ENCODE peak calls at places on chromosomes 3 and 15, in ten cellular contexts. One of them, this sample, is unnamed.

GRCh38 chr15:55407631-55407948 is 569 bp downstream of the CCPG1 start:
- DNase-seq in left ventricle myocardium superior: no peak
- DNase-seq in A172: peak; percentile 22
- DNase-seq in activated CD4-positive, alpha-beta T cell treated with anti-CD3 and anti-CD28 coated beads for 4 hours: no peak
- DNase-seq in fibroblast of mammary gland: peak; percentile 46
- DNase-seq in hepatocyte: no peak
- DNase-seq in CD4-positive, alpha-beta T cell: no peak
- DNase-seq in GM23248: peak; percentile 68
- DNase-seq in HL-60: no peak
- DNase-seq in stimulated activated CD8-positive, alpha-beta memory T cell treated with anti-CD3 and anti-CD28 coated beads, Interleukin-15, amount 100 ng/mL, for 24 hours: no peak
- DNase-seq in this sample: no peak

GRCh38 chr3:161957467-161957866 is 460.9 kb downstream of the OTOL1 start:
- DNase-seq in fibroblast of mammary gland: peak; percentile 17
- DNase-seq in CD4-positive, alpha-beta T cell: no peak
- DNase-seq in activated CD4-positive, alpha-beta T cell treated with anti-CD3 and anti-CD28 coated beads for 4 hours: no peak
- DNase-seq in hepatocyte: no peak
- DNase-seq in GM23248: peak; percentile 44
- DNase-seq in left ventricle myocardium superior: no peak
- DNase-seq in A172: no peak
- DNase-seq in HL-60: no peak
- DNase-seq in stimulated activated CD8-positive, alpha-beta memory T cell treated with anti-CD3 and anti-CD28 coated beads, Interleukin-15, amount 100 ng/mL, for 24 hours: no peak
- DNase-seq in this sample: no peak

GRCh38 chr3:118526758-118527526 is 507.7 kb downstream of the IGSF11 start:
- DNase-seq in HL-60: no peak
- DNase-seq in stimulated activated CD8-positive, alpha-beta memory T cell treated with anti-CD3 and anti-CD28 coated beads, Interleukin-15, amount 100 ng/mL, for 24 hours: no peak
- DNase-seq in activated CD4-positive, alpha-beta T cell treated with anti-CD3 and anti-CD28 coated beads for 4 hours: no peak
- DNase-seq in left ventricle myocardium superior: no peak
- DNase-seq in GM23248: no peak
- DNase-seq in hepatocyte: no peak
- DNase-seq in fibroblast of mammary gland: no peak
- DNase-seq in A172: no peak
- DNase-seq in CD4-positive, alpha-beta T cell: no peak
- DNase-seq in this sample: no peak

GRCh38 chr15:78239811-78240210 is 5.4 kb upstream of the ACSBG1 start:
- DNase-seq in HL-60: no peak
- DNase-seq in A172: no peak
- DNase-seq in left ventricle myocardium superior: no peak
- DNase-seq in activated CD4-positive, alpha-beta T cell treated with anti-CD3 and anti-CD28 coated beads for 4 hours: no peak
- DNase-seq in hepatocyte: no peak
- DNase-seq in stimulated activated CD8-positive, alpha-beta memory T cell treated with anti-CD3 and anti-CD28 coated beads, Interleukin-15, amount 100 ng/mL, for 24 hours: no peak
- DNase-seq in GM23248: no peak
- DNase-seq in CD4-positive, alpha-beta T cell: no peak
- DNase-seq in fibroblast of mammary gland: no peak
- DNase-seq in this sample: no peak

GRCh38 chr15:101107625-101108457 is 144.0 kb downstream of the CHSY1 start:
- DNase-seq in stimulated activated CD8-positive, alpha-beta memory T cell treated with anti-CD3 and anti-CD28 coated beads, Interleukin-15, amount 100 ng/mL, for 24 hours: no peak
- DNase-seq in fibroblast of mammary gland: no peak
- DNase-seq in left ventricle myocardium superior: no peak
- DNase-seq in hepatocyte: no peak
- DNase-seq in GM23248: no peak
- DNase-seq in activated CD4-positive, alpha-beta T cell treated with anti-CD3 and anti-CD28 coated beads for 4 hours: no peak
- DNase-seq in HL-60: no peak
- DNase-seq in A172: no peak
- DNase-seq in CD4-positive, alpha-beta T cell: no peak
- DNase-seq in this sample: no peak

GRCh38 chr15:26191216-26191615 is 328.1 kb upstream of the ATP10A start:
- DNase-seq in GM23248: no peak
- DNase-seq in fibroblast of mammary gland: no peak
- DNase-seq in CD4-positive, alpha-beta T cell: no peak
- DNase-seq in stimulated activated CD8-positive, alpha-beta memory T cell treated with anti-CD3 and anti-CD28 coated beads, Interleukin-15, amount 100 ng/mL, for 24 hours: no peak
- DNase-seq in hepatocyte: no peak
- DNase-seq in HL-60: no peak
- DNase-seq in left ventricle myocardium superior: no peak
- DNase-seq in activated CD4-positive, alpha-beta T cell treated with anti-CD3 and anti-CD28 coated beads for 4 hours: no peak
- DNase-seq in A172: no peak
- DNase-seq in this sample: no peak

GRCh38 chr3:108130247-108130646 is 39.4 kb upstream of the CD47 start:
- DNase-seq in hepatocyte: no peak
- DNase-seq in left ventricle myocardium superior: no peak
- DNase-seq in A172: no peak
- DNase-seq in stimulated activated CD8-positive, alpha-beta memory T cell treated with anti-CD3 and anti-CD28 coated beads, Interleukin-15, amount 100 ng/mL, for 24 hours: no peak
- DNase-seq in activated CD4-positive, alpha-beta T cell treated with anti-CD3 and anti-CD28 coated beads for 4 hours: no peak
- DNase-seq in HL-60: no peak
- DNase-seq in CD4-positive, alpha-beta T cell: no peak
- DNase-seq in fibroblast of mammary gland: no peak
- DNase-seq in GM23248: no peak
- DNase-seq in this sample: no peak

GRCh38 chr3:148280623-148281242 is 417.0 kb upstream of the AGTR1 start:
- DNase-seq in HL-60: no peak
- DNase-seq in A172: no peak
- DNase-seq in left ventricle myocardium superior: no peak
- DNase-seq in fibroblast of mammary gland: no peak
- DNase-seq in activated CD4-positive, alpha-beta T cell treated with anti-CD3 and anti-CD28 coated beads for 4 hours: no peak
- DNase-seq in GM23248: no peak
- DNase-seq in hepatocyte: no peak
- DNase-seq in stimulated activated CD8-positive, alpha-beta memory T cell treated with anti-CD3 and anti-CD28 coated beads, Interleukin-15, amount 100 ng/mL, for 24 hours: no peak
- DNase-seq in CD4-positive, alpha-beta T cell: no peak
- DNase-seq in this sample: no peak

GRCh38 chr15:34809186-34809585 is 13.8 kb upstream of the ACTC1 start:
- DNase-seq in hepatocyte: no peak
- DNase-seq in CD4-positive, alpha-beta T cell: no peak
- DNase-seq in left ventricle myocardium superior: no peak
- DNase-seq in GM23248: no peak
- DNase-seq in fibroblast of mammary gland: no peak
- DNase-seq in HL-60: no peak
- DNase-seq in activated CD4-positive, alpha-beta T cell treated with anti-CD3 and anti-CD28 coated beads for 4 hours: no peak
- DNase-seq in A172: no peak
- DNase-seq in stimulated activated CD8-positive, alpha-beta memory T cell treated with anti-CD3 and anti-CD28 coated beads, Interleukin-15, amount 100 ng/mL, for 24 hours: no peak
- DNase-seq in this sample: no peak

GRCh38 chr3:108103971-108104797 is 13.4 kb upstream of the CD47 start:
- DNase-seq in stimulated activated CD8-positive, alpha-beta memory T cell treated with anti-CD3 and anti-CD28 coated beads, Interleukin-15, amount 100 ng/mL, for 24 hours: no peak
- DNase-seq in HL-60: no peak
- DNase-seq in left ventricle myocardium superior: peak; percentile 41
- DNase-seq in GM23248: peak; percentile 26
- DNase-seq in hepatocyte: no peak
- DNase-seq in CD4-positive, alpha-beta T cell: no peak
- DNase-seq in activated CD4-positive, alpha-beta T cell treated with anti-CD3 and anti-CD28 coated beads for 4 hours: no peak
- DNase-seq in A172: no peak
- DNase-seq in fibroblast of mammary gland: no peak
- DNase-seq in this sample: no peak

GRCh38 chr3:127449489-127450212 is 140.9 kb downstream of the TPRA1 start:
- DNase-seq in CD4-positive, alpha-beta T cell: no peak
- DNase-seq in left ventricle myocardium superior: no peak
- DNase-seq in fibroblast of mammary gland: no peak
- DNase-seq in stimulated activated CD8-positive, alpha-beta memory T cell treated with anti-CD3 and anti-CD28 coated beads, Interleukin-15, amount 100 ng/mL, for 24 hours: no peak
- DNase-seq in activated CD4-positive, alpha-beta T cell treated with anti-CD3 and anti-CD28 coated beads for 4 hours: no peak
- DNase-seq in A172: no peak
- DNase-seq in HL-60: no peak
- DNase-seq in GM23248: no peak
- DNase-seq in hepatocyte: no peak
- DNase-seq in this sample: no peak

GRCh38 chr3:56323986-56324420 is 144.3 kb downstream of the ERC2 start:
- DNase-seq in CD4-positive, alpha-beta T cell: no peak
- DNase-seq in GM23248: peak; percentile 89
- DNase-seq in stimulated activated CD8-positive, alpha-beta memory T cell treated with anti-CD3 and anti-CD28 coated beads, Interleukin-15, amount 100 ng/mL, for 24 hours: no peak
- DNase-seq in activated CD4-positive, alpha-beta T cell treated with anti-CD3 and anti-CD28 coated beads for 4 hours: no peak
- DNase-seq in HL-60: no peak
- DNase-seq in hepatocyte: peak; percentile 44
- DNase-seq in fibroblast of mammary gland: peak; percentile 60
- DNase-seq in left ventricle myocardium superior: no peak
- DNase-seq in A172: peak; percentile 91
- DNase-seq in this sample: no peak

GRCh38 chr3:20039765-20040475 is at the start of gene KAT2B:
- DNase-seq in stimulated activated CD8-positive, alpha-beta memory T cell treated with anti-CD3 and anti-CD28 coated beads, Interleukin-15, amount 100 ng/mL, for 24 hours: peak; percentile 63
- DNase-seq in A172: peak; percentile 63
- DNase-seq in GM23248: peak; percentile 81
- DNase-seq in hepatocyte: peak; percentile 91
- DNase-seq in fibroblast of mammary gland: peak; percentile 45
- DNase-seq in HL-60: no peak
- DNase-seq in CD4-positive, alpha-beta T cell: peak; percentile 81
- DNase-seq in left ventricle myocardium superior: peak; percentile 89
- DNase-seq in activated CD4-positive, alpha-beta T cell treated with anti-CD3 and anti-CD28 coated beads for 4 hours: peak; percentile 83
- DNase-seq in this sample: peak; percentile 38

GRCh38 chr3:150393745-150394144 is 14.4 kb upstream of the TSC22D2 start:
- DNase-seq in hepatocyte: no peak
- DNase-seq in A172: no peak
- DNase-seq in CD4-positive, alpha-beta T cell: no peak
- DNase-seq in HL-60: no peak
- DNase-seq in left ventricle myocardium superior: no peak
- DNase-seq in stimulated activated CD8-positive, alpha-beta memory T cell treated with anti-CD3 and anti-CD28 coated beads, Interleukin-15, amount 100 ng/mL, for 24 hours: no peak
- DNase-seq in GM23248: no peak
- DNase-seq in activated CD4-positive, alpha-beta T cell treated with anti-CD3 and anti-CD28 coated beads for 4 hours: no peak
- DNase-seq in fibroblast of mammary gland: no peak
- DNase-seq in this sample: no peak

GRCh38 chr15:68335251-68335650 is 57.7 kb downstream of the FEM1B start:
- DNase-seq in HL-60: no peak
- DNase-seq in left ventricle myocardium superior: peak; percentile 51
- DNase-seq in A172: peak; percentile 90
- DNase-seq in fibroblast of mammary gland: no peak
- DNase-seq in GM23248: peak; percentile 58
- DNase-seq in hepatocyte: no peak
- DNase-seq in stimulated activated CD8-positive, alpha-beta memory T cell treated with anti-CD3 and anti-CD28 coated beads, Interleukin-15, amount 100 ng/mL, for 24 hours: no peak
- DNase-seq in CD4-positive, alpha-beta T cell: no peak
- DNase-seq in activated CD4-positive, alpha-beta T cell treated with anti-CD3 and anti-CD28 coated beads for 4 hours: no peak
- DNase-seq in this sample: no peak

GRCh38 chr3:45994661-45995369 is 809 bp downstream of the FYCO1 start:
- DNase-seq in fibroblast of mammary gland: no peak
- DNase-seq in A172: no peak
- DNase-seq in activated CD4-positive, alpha-beta T cell treated with anti-CD3 and anti-CD28 coated beads for 4 hours: peak; percentile 55
- DNase-seq in HL-60: peak; percentile 36
- DNase-seq in left ventricle myocardium superior: peak; percentile 43
- DNase-seq in hepatocyte: peak; percentile 19
- DNase-seq in CD4-positive, alpha-beta T cell: peak; percentile 29
- DNase-seq in stimulated activated CD8-positive, alpha-beta memory T cell treated with anti-CD3 and anti-CD28 coated beads, Interleukin-15, amount 100 ng/mL, for 24 hours: no peak
- DNase-seq in GM23248: peak; percentile 54
- DNase-seq in this sample: no peak

GRCh38 chr3:70526966-70527515 is 214.6 kb upstream of the MDFIC2 start:
- DNase-seq in left ventricle myocardium superior: no peak
- DNase-seq in A172: no peak
- DNase-seq in HL-60: no peak
- DNase-seq in GM23248: peak; percentile 47
- DNase-seq in stimulated activated CD8-positive, alpha-beta memory T cell treated with anti-CD3 and anti-CD28 coated beads, Interleukin-15, amount 100 ng/mL, for 24 hours: no peak
- DNase-seq in CD4-positive, alpha-beta T cell: no peak
- DNase-seq in fibroblast of mammary gland: peak; percentile 61
- DNase-seq in activated CD4-positive, alpha-beta T cell treated with anti-CD3 and anti-CD28 coated beads for 4 hours: no peak
- DNase-seq in hepatocyte: no peak
- DNase-seq in this sample: no peak

GRCh38 chr3:105187340-105187739 is 179.4 kb upstream of the ALCAM start:
- DNase-seq in HL-60: no peak
- DNase-seq in hepatocyte: no peak
- DNase-seq in CD4-positive, alpha-beta T cell: no peak
- DNase-seq in activated CD4-positive, alpha-beta T cell treated with anti-CD3 and anti-CD28 coated beads for 4 hours: no peak
- DNase-seq in left ventricle myocardium superior: no peak
- DNase-seq in A172: no peak
- DNase-seq in GM23248: no peak
- DNase-seq in stimulated activated CD8-positive, alpha-beta memory T cell treated with anti-CD3 and anti-CD28 coated beads, Interleukin-15, amount 100 ng/mL, for 24 hours: no peak
- DNase-seq in fibroblast of mammary gland: peak; percentile 21
- DNase-seq in this sample: no peak

GRCh38 chr3:187987919-187988318 is 166.0 kb upstream of the LPP start:
- DNase-seq in fibroblast of mammary gland: no peak
- DNase-seq in stimulated activated CD8-positive, alpha-beta memory T cell treated with anti-CD3 and anti-CD28 coated beads, Interleukin-15, amount 100 ng/mL, for 24 hours: no peak
- DNase-seq in GM23248: no peak
- DNase-seq in CD4-positive, alpha-beta T cell: peak; percentile 46
- DNase-seq in hepatocyte: no peak
- DNase-seq in HL-60: no peak
- DNase-seq in left ventricle myocardium superior: no peak
- DNase-seq in activated CD4-positive, alpha-beta T cell treated with anti-CD3 and anti-CD28 coated beads for 4 hours: peak; percentile 75
- DNase-seq in A172: no peak
- DNase-seq in this sample: no peak

GRCh38 chr15:90598053-90598577 is 68.4 kb downstream of the CRTC3 start:
- DNase-seq in fibroblast of mammary gland: peak; percentile 33
- DNase-seq in CD4-positive, alpha-beta T cell: no peak
- DNase-seq in hepatocyte: peak; percentile 45
- DNase-seq in left ventricle myocardium superior: peak; percentile 63
- DNase-seq in activated CD4-positive, alpha-beta T cell treated with anti-CD3 and anti-CD28 coated beads for 4 hours: no peak
- DNase-seq in A172: peak; percentile 14
- DNase-seq in GM23248: no peak
- DNase-seq in stimulated activated CD8-positive, alpha-beta memory T cell treated with anti-CD3 and anti-CD28 coated beads, Interleukin-15, amount 100 ng/mL, for 24 hours: no peak
- DNase-seq in HL-60: no peak
- DNase-seq in this sample: no peak

GRCh38 chr3:116254535-116254934 is 190.8 kb downstream of the LSAMP start:
- DNase-seq in activated CD4-positive, alpha-beta T cell treated with anti-CD3 and anti-CD28 coated beads for 4 hours: no peak
- DNase-seq in CD4-positive, alpha-beta T cell: no peak
- DNase-seq in hepatocyte: no peak
- DNase-seq in HL-60: no peak
- DNase-seq in left ventricle myocardium superior: no peak
- DNase-seq in fibroblast of mammary gland: peak; percentile 44
- DNase-seq in GM23248: peak; percentile 23
- DNase-seq in stimulated activated CD8-positive, alpha-beta memory T cell treated with anti-CD3 and anti-CD28 coated beads, Interleukin-15, amount 100 ng/mL, for 24 hours: no peak
- DNase-seq in A172: no peak
- DNase-seq in this sample: no peak

GRCh38 chr3:46882377-46883015 is 5.0 kb downstream of the PTH1R start:
- DNase-seq in A172: no peak
- DNase-seq in HL-60: no peak
- DNase-seq in GM23248: peak; percentile 52
- DNase-seq in fibroblast of mammary gland: peak; percentile 9
- DNase-seq in activated CD4-positive, alpha-beta T cell treated with anti-CD3 and anti-CD28 coated beads for 4 hours: no peak
- DNase-seq in CD4-positive, alpha-beta T cell: no peak
- DNase-seq in hepatocyte: peak; percentile 48
- DNase-seq in stimulated activated CD8-positive, alpha-beta memory T cell treated with anti-CD3 and anti-CD28 coated beads, Interleukin-15, amount 100 ng/mL, for 24 hours: no peak
- DNase-seq in left ventricle myocardium superior: peak; percentile 58
- DNase-seq in this sample: no peak

GRCh38 chr3:127940116-127940515 is 25.1 kb downstream of the KBTBD12 start:
- DNase-seq in stimulated activated CD8-positive, alpha-beta memory T cell treated with anti-CD3 and anti-CD28 coated beads, Interleukin-15, amount 100 ng/mL, for 24 hours: no peak
- DNase-seq in GM23248: no peak
- DNase-seq in fibroblast of mammary gland: no peak
- DNase-seq in A172: no peak
- DNase-seq in HL-60: no peak
- DNase-seq in activated CD4-positive, alpha-beta T cell treated with anti-CD3 and anti-CD28 coated beads for 4 hours: no peak
- DNase-seq in CD4-positive, alpha-beta T cell: no peak
- DNase-seq in left ventricle myocardium superior: no peak
- DNase-seq in hepatocyte: no peak
- DNase-seq in this sample: no peak

GRCh38 chr3:45225465-45226205 is 452 bp downstream of the TMEM158 start:
- DNase-seq in stimulated activated CD8-positive, alpha-beta memory T cell treated with anti-CD3 and anti-CD28 coated beads, Interleukin-15, amount 100 ng/mL, for 24 hours: no peak
- DNase-seq in HL-60: no peak
- DNase-seq in left ventricle myocardium superior: peak; percentile 54
- DNase-seq in CD4-positive, alpha-beta T cell: peak; percentile 32
- DNase-seq in GM23248: peak; percentile 73
- DNase-seq in fibroblast of mammary gland: no peak
- DNase-seq in A172: no peak
- DNase-seq in activated CD4-positive, alpha-beta T cell treated with anti-CD3 and anti-CD28 coated beads for 4 hours: peak; percentile 27
- DNase-seq in hepatocyte: peak; percentile 61
- DNase-seq in this sample: no peak

GRCh38 chr3:128402319-128402718 is 64.4 kb downstream of the DNAJB8 start:
- DNase-seq in stimulated activated CD8-positive, alpha-beta memory T cell treated with anti-CD3 and anti-CD28 coated beads, Interleukin-15, amount 100 ng/mL, for 24 hours: no peak
- DNase-seq in CD4-positive, alpha-beta T cell: no peak
- DNase-seq in A172: no peak
- DNase-seq in fibroblast of mammary gland: no peak
- DNase-seq in HL-60: no peak
- DNase-seq in activated CD4-positive, alpha-beta T cell treated with anti-CD3 and anti-CD28 coated beads for 4 hours: no peak
- DNase-seq in left ventricle myocardium superior: no peak
- DNase-seq in GM23248: no peak
- DNase-seq in hepatocyte: no peak
- DNase-seq in this sample: no peak

GRCh38 chr3:18441521-18441920 is 16.4 kb upstream of the SATB1 start:
- DNase-seq in fibroblast of mammary gland: no peak
- DNase-seq in activated CD4-positive, alpha-beta T cell treated with anti-CD3 and anti-CD28 coated beads for 4 hours: no peak
- DNase-seq in left ventricle myocardium superior: no peak
- DNase-seq in HL-60: no peak
- DNase-seq in hepatocyte: no peak
- DNase-seq in stimulated activated CD8-positive, alpha-beta memory T cell treated with anti-CD3 and anti-CD28 coated beads, Interleukin-15, amount 100 ng/mL, for 24 hours: no peak
- DNase-seq in GM23248: no peak
- DNase-seq in CD4-positive, alpha-beta T cell: no peak
- DNase-seq in A172: no peak
- DNase-seq in this sample: no peak

GRCh38 chr3:169857811-169858210 is 11.9 kb downstream of the LRRC31 start:
- DNase-seq in activated CD4-positive, alpha-beta T cell treated with anti-CD3 and anti-CD28 coated beads for 4 hours: no peak
- DNase-seq in GM23248: no peak
- DNase-seq in stimulated activated CD8-positive, alpha-beta memory T cell treated with anti-CD3 and anti-CD28 coated beads, Interleukin-15, amount 100 ng/mL, for 24 hours: no peak
- DNase-seq in hepatocyte: no peak
- DNase-seq in HL-60: no peak
- DNase-seq in left ventricle myocardium superior: no peak
- DNase-seq in CD4-positive, alpha-beta T cell: no peak
- DNase-seq in fibroblast of mammary gland: no peak
- DNase-seq in A172: no peak
- DNase-seq in this sample: no peak

GRCh38 chr3:174417568-174417967 is 441.6 kb upstream of the NAALADL2 start:
- DNase-seq in A172: no peak
- DNase-seq in HL-60: peak; percentile 16
- DNase-seq in GM23248: no peak
- DNase-seq in stimulated activated CD8-positive, alpha-beta memory T cell treated with anti-CD3 and anti-CD28 coated beads, Interleukin-15, amount 100 ng/mL, for 24 hours: no peak
- DNase-seq in fibroblast of mammary gland: no peak
- DNase-seq in hepatocyte: no peak
- DNase-seq in activated CD4-positive, alpha-beta T cell treated with anti-CD3 and anti-CD28 coated beads for 4 hours: no peak
- DNase-seq in CD4-positive, alpha-beta T cell: no peak
- DNase-seq in left ventricle myocardium superior: no peak
- DNase-seq in this sample: no peak